ENCODE peak calls at places on chromosomes 2 and 18, in four cellular contexts. Z is K562, V is HepG2, E is GM12878. M is an unnamed sample. For H3K36me3, the result is how much of the 10 kb centered on the place peaks cover.

GRCh38 chr2:51903728-51904127 is 871.8 kb upstream of the NRXN1 start:
- DNase-seq in V (no peak), Z (no peak), E (no peak), M (no peak)

GRCh38 chr2:110777531-110778311 is 45.3 kb downstream of the ACOXL start:
- DNase-seq in Z (no peak), V (no peak), E (no peak), M (no peak)

GRCh38 chr2:109466674-109467575 is 146.8 kb downstream of the SEPTIN10 start:
- DNase-seq in Z (no peak), E (no peak), V (no peak), M (no peak)

GRCh38 chr18:11522992-11523391 is 86.4 kb upstream of the SLC35G4 start:
- DNase-seq in E (no peak), Z (no peak), V (no peak), M (no peak)

GRCh38 chr2:119697290-119698013 is 18.5 kb downstream of the TMEM177 start:
- DNase-seq in E (peak), V (no peak), Z (no peak), M (no peak)

GRCh38 chr18:577606-578005 is 2.6 kb upstream of the CETN1 start:
- DNase-seq in Z (no peak), E (no peak), V (peak), M (no peak)

GRCh38 chr18:32877371-32877770 is 104.5 kb upstream of the KLHL14 start:
- DNase-seq in Z (no peak), V (no peak), E (no peak), M (no peak)

GRCh38 chr18:69954719-69955118 is 7.0 kb upstream of the CD226 start:
- DNase-seq in V (no peak), Z (no peak), E (no peak), M (no peak)

GRCh38 chr18:36758623-36759022 is 70.2 kb downstream of the TPGS2 start:
- DNase-seq in Z (no peak), E (no peak), V (no peak), M (no peak)

GRCh38 chr18:58800582-58800981 is 64.1 kb upstream of the ZNF532 start:
- DNase-seq in E (peak), V (no peak), Z (no peak), M (no peak)

GRCh38 chr2:235576337-235576910 is 82.6 kb downstream of the AGAP1 start:
- DNase-seq in E (no peak), V (no peak), Z (no peak), M (no peak)

GRCh38 chr2:183359867-183360266 is 235.6 kb downstream of the NUP35 start:
- DNase-seq in E (no peak), V (no peak), Z (no peak), M (no peak)

GRCh38 chr2:9255416-9255815 is 48.8 kb downstream of the ASAP2 start:
- DNase-seq in Z (no peak), E (no peak), V (no peak), M (no peak)

GRCh38 chr2:101737478-101738240 is 40.2 kb downstream of the MAP4K4 start:
- DNase-seq in E (no peak), V (no peak), Z (no peak), M (no peak)

GRCh38 chr2:196131949-196132925 is 39.1 kb downstream of the STK17B start:
- DNase-seq in Z (no peak), E (no peak), V (no peak), M (no peak)

GRCh38 chr2:29113891-29114321 is 1.3 kb upstream of the CLIP4 start:
- DNase-seq in V (no peak), E (no peak), Z (no peak), M (peak)

GRCh38 chr2:200679157-200679934 is 93.5 kb downstream of the AOX1 start:
- DNase-seq in V (no peak), Z (no peak), E (no peak), M (no peak)

GRCh38 chr2:24885221-24886113 is 34.6 kb downstream of the ADCY3 start:
- DNase-seq in Z (no peak), V (no peak), E (no peak), M (no peak)

GRCh38 chr2:219570924-219571310 is 422 bp downstream of the OBSL1 start:
- DNase-seq in Z (no peak), V (no peak), E (no peak), M (no peak)

GRCh38 chr18:13451208-13451530 is 232.6 kb downstream of the LDLRAD4 start:
- DNase-seq in E (no peak), V (no peak), Z (no peak), M (no peak)

GRCh38 chr2:61733563-61733962 is 120.3 kb downstream of the FAM161A start:
- DNase-seq in V (no peak), E (no peak), Z (no peak), M (no peak)

GRCh38 chr2:218233543-218233942 is 16.6 kb downstream of the ARPC2 start:
- DNase-seq in Z (no peak), V (no peak), E (no peak), M (no peak)

GRCh38 chr2:218238896-218239295 is 21.9 kb downstream of the ARPC2 start:
- DNase-seq in Z (no peak), E (no peak), V (no peak), M (no peak)

GRCh38 chr2:218234487-218234886 is 17.5 kb downstream of the ARPC2 start:
- DNase-seq in Z (no peak), E (no peak), V (no peak), M (no peak)

GRCh38 chr2:218235017-218235416 is 18.0 kb downstream of the ARPC2 start:
- DNase-seq in E (no peak), Z (no peak), V (no peak), M (no peak)

GRCh38 chr2:218236829-218237228 is 19.8 kb downstream of the ARPC2 start:
- DNase-seq in E (no peak), V (no peak), Z (no peak), M (no peak)
- H3K36me3 ChIP-seq in E (half or more), V (half or more), Z (half or more), M (half or more)

GRCh38 chr2:144971937-144972336 is 452.0 kb upstream of the ZEB2 start:
- DNase-seq in Z (no peak), V (no peak), E (no peak), M (no peak)
- TF ChIP-seq EP300 in Z (no peak), V (no peak), E (no peak), M (no peak)

GRCh38 chr2:223760838-223761502 is 76.4 kb downstream of the AP1S3 start:
- DNase-seq in Z (no peak), E (peak), V (peak), M (peak)
- TF ChIP-seq MXI1 in Z (no peak), E (no peak), V (no peak), M (no peak)

DNA sequence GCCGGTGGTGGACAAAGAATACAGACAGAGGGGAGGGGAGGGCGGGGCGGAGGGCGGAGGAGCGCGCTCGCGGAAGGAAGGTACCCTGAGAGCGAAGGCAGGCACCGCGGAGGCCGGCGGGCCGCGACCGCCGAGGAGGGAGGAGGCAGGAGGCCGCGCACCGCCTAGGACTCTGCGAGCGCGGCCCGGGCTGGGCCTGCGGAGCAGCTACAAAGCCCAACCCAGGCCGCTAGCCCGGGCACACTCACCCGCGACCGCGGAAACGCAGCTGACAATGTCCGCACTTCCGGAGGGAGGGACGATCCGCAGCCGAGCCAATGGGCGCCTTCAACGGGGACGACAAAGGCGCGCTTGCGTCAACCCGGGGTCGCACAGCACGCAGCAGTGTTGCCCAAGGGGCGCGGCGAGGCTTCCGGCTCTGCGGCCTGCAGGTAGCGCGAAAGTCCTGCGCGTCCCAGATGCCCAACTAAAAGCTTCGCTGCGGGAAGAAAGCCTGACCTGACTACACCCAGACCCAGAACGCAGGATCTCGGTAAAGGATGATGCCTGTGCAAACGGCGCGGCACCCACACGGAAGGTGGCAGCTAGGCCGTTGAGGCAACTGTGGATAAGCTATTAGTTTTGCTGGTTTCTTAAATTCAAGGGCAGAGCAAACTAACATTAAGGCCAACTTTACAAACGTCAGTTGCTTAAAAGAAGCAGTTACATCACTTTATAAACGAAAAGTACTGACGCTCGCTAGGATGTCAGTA is at the start of gene C18orf32:
- DNase-seq in V (peak), E (peak), Z (peak), M (peak)
- H3K36me3 ChIP-seq in V (under half), E (under half), Z (half or more), M (half or more)

DNA sequence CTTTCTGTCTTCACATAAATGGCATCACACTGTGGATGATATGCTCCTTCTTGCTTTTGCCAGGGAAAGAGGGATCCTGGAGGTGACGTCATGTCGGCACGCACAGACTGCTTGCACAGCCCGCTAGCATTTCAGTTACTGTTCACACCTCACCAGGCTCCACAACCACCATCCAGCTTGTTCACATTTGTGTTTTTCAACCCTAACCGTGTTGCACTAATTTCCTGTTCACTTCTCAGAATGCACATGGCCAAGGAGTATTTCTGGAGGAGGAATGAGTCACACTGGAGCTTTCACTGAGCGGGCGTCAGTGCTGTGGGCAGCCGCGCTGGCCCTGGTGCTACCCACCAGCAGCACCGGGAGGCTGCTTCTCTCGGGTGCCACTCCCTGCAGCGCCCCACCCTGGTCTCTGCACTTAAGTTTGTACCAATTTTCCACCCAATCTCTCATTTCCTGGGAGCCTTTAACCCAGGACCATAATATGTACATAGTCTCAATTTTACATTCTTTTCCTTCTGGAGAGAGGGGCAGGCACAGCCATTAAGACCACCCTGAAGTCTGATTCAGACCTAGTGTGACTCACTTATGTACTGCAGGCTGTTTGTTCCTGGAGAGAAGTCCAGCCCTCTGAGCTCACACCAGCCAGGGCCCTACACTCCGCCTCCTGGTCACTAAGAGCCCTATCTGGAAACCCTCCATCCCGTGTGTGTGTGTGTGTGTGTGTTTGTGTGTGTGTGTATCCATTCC is 65.1 kb downstream of the MBP start:
- DNase-seq in Z (no peak), V (peak), E (peak), M (no peak)
- TF ChIP-seq EP300 in Z (no peak), V (no peak), E (no peak), M (peak)